ENCODE peak calls at places on chromosomes 4 and X, in eight cellular contexts. S is psoas muscle, M is IMR-90, L is heart right ventricle, F is adrenal gland, E is left lung, Z is AG04450, N is K562. V is an unnamed sample.

GRCh38 chrX:106959897-106960296 is 39.7 kb downstream of the CLDN2 start:
- DNase-seq in S (no peak), L (no peak), F (no peak), Z (no peak), E (no peak), N (no peak), M (peak; percentile 33), V (peak; percentile 31)

GRCh38 chr4:47669946-47670345 is 167.9 kb downstream of the CORIN start:
- DNase-seq in Z (no peak), M (peak; percentile 34), L (no peak), S (no peak), E (no peak), N (no peak), F (no peak), V (peak; percentile 58)

GRCh38 chr4:26264109-26264508 is 56.7 kb upstream of the RBPJ start:
- DNase-seq in L (no peak), E (no peak), M (no peak), F (no peak), Z (no peak), S (no peak), N (no peak), V (no peak)

GRCh38 chrX:69968956-69969355 is 80.8 kb downstream of the AWAT2 start:
- DNase-seq in E (no peak), N (no peak), Z (no peak), F (no peak), L (no peak), M (no peak), S (peak; percentile 49), V (no peak)

GRCh38 chr4:62644372-62644771 is 1444.2 kb downstream of the ADGRL3 start:
- DNase-seq in L (no peak), M (no peak), Z (no peak), E (no peak), S (no peak), F (no peak), N (no peak), V (peak; percentile 9)

GRCh38 chr4:121139533-121140222 is 24.4 kb downstream of the TNIP3 start:
- DNase-seq in M (peak; percentile 89), N (no peak), S (no peak), E (no peak), F (no peak), L (no peak), Z (peak; percentile 44), V (peak; percentile 62)

GRCh38 chr4:120589787-120590186 is 332.7 kb downstream of the PRDM5 start:
- DNase-seq in E (no peak), S (no peak), F (no peak), N (no peak), L (no peak), Z (no peak), M (no peak), V (no peak)

GRCh38 chr4:145177906-145178538 is 2.4 kb downstream of the OTUD4 start:
- DNase-seq in F (peak; percentile 43), S (no peak), N (no peak), Z (no peak), M (peak; percentile 45), E (no peak), L (no peak), V (no peak)

GRCh38 chr4:3021627-3022026 is 52.7 kb downstream of the HTT-AS start:
- DNase-seq in M (no peak), E (no peak), N (no peak), S (no peak), F (no peak), L (no peak), Z (no peak), V (no peak)

GRCh38 chr4:188872809-188873208 is 733.6 kb downstream of the TRIML1 start:
- DNase-seq in Z (no peak), M (no peak), F (no peak), N (no peak), L (no peak), E (no peak), S (no peak), V (no peak)

GRCh38 chr4:133921280-133922195 is 280.1 kb downstream of the PABPC4L start:
- DNase-seq in E (no peak), L (no peak), F (no peak), S (no peak), Z (no peak), M (peak; percentile 34), N (no peak), V (no peak)

GRCh38 chr4:159764343-159764952 is 661.6 kb downstream of the RAPGEF2 start:
- DNase-seq in F (no peak), M (no peak), N (peak; percentile 1), E (no peak), L (no peak), Z (no peak), S (no peak), V (peak; percentile 70)

GRCh38 chr4:53702334-53703266 is 111.3 kb upstream of the LNX1 start:
- DNase-seq in N (no peak), Z (no peak), F (peak; percentile 72), L (peak; percentile 87), E (peak; percentile 75), M (peak; percentile 77), S (peak; percentile 89), V (peak; percentile 77)

GRCh38 chr4:79042079-79042674 is 102.9 kb upstream of the PAQR3 start:
- DNase-seq in N (peak; percentile 51), S (no peak), F (no peak), L (no peak), Z (peak; percentile 1), E (no peak), M (peak; percentile 22), V (peak; percentile 43)

GRCh38 chr4:6781561-6781960 is 966 bp upstream of the KIAA0232 start:
- DNase-seq in F (no peak), M (no peak), N (no peak), Z (no peak), E (no peak), L (no peak), S (no peak), V (no peak)

GRCh38 chr4:6782147-6782845 is at the start of gene KIAA0232:
- DNase-seq in F (peak; percentile 91), S (peak; percentile 95), Z (peak; percentile 85), L (peak; percentile 92), M (peak; percentile 93), E (peak; percentile 93), N (peak; percentile 96), V (peak; percentile 78)

GRCh38 chr4:6781113-6781512 is 1.4 kb upstream of the KIAA0232 start:
- DNase-seq in E (no peak), L (peak; percentile 29), M (no peak), Z (no peak), N (no peak), S (peak; percentile 74), F (no peak), V (no peak)

GRCh38 chr4:6783111-6783981 is 819 bp downstream of the KIAA0232 start:
- DNase-seq in E (peak; percentile 91), N (peak; percentile 97), L (peak; percentile 92), M (peak; percentile 79), Z (peak; percentile 38), F (peak; percentile 89), S (peak; percentile 95), V (peak; percentile 73)

DNA sequence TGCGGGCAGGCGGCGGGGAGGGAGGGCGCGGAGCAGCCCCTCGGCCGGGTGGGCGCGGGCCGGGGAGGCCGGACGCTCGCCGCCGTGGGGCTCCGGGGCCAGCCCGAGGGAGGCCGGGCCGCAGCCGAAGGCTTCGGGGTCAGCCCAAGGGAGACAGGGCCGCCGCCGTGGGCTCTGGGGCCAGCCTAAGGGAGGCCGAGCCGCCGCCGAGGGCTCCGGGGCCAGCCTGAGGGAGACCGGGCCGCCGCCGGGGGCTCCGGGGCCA is 251 bp downstream of the KIAA0232 start:
- DNase-seq in L (no peak), F (no peak), S (no peak), E (no peak), M (no peak), N (no peak), Z (no peak), V (no peak)
- H3K27ac ChIP-seq in L (peak overlapping the region; percentile 99), F (peak overlapping the region; percentile 99), S (peak overlapping the region; percentile 99), E (peak overlapping the region; percentile 99), M (peak overlapping the region; percentile 89), N (peak overlapping the region; percentile 97), Z (peak overlapping the region; percentile 91), V (peak overlapping the region; percentile 79)

GRCh38 chr4:98571161-98571786 is 87.1 kb downstream of the TSPAN5 start:
- DNase-seq in E (no peak), L (no peak), N (no peak), F (no peak), S (no peak), Z (no peak), M (no peak), V (no peak)
- H3K27ac ChIP-seq in E (no peak overlapping the region), L (no peak overlapping the region), N (no peak overlapping the region), F (no peak overlapping the region), S (no peak overlapping the region), Z (no peak overlapping the region), M (no peak overlapping the region), V (no peak overlapping the region)

DNA sequence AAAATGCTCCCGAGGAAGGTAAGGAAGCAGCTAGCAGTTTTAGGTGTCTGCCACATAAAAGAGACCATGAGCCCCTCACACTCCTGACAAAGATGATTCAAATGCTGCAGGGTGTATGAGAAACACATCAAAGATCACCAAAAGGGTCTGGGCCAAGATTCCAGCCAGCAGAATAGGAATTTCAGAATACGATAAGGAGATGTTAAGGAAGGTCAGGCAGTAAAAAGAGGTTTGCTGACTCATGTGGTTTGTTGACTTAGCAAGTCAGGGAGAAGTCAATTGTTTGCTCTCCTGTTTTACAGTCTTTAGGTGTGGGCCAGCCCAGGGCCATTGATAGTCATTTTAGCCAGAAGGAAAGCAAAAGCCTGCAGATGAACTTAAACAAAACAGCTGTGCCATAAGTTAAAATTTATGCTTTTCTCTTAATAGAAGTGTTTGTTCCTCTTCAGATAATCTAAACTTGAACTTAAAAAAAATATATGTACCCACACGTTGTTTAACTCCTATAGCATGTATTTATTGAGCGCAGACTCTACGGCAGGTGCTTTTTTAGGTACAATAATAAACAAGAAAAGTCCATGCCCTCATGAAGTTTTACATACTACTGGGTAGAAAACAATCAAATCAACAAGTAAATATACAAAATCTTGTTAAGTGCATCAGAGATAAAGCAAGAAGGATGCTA is 115.6 kb downstream of the CAMK2D start:
- DNase-seq in M (peak; percentile 82), S (no peak), F (peak; percentile 43), E (peak; percentile 35), L (no peak), N (peak; percentile 9), Z (peak; percentile 16), V (peak; percentile 48)
- H3K27ac ChIP-seq in M (no peak overlapping the region), S (no peak overlapping the region), F (no peak overlapping the region), E (no peak overlapping the region), L (peak overlapping the region; percentile 14), N (no peak overlapping the region), Z (peak overlapping the region; percentile 23), V (no peak overlapping the region)

GRCh38 chr4:112287258-112287873 is 1.7 kb upstream of the TIFA start:
- DNase-seq in M (no peak), E (no peak), Z (no peak), L (no peak), N (no peak), F (no peak), S (no peak), V (no peak)

GRCh38 chr4:112284662-112285411 is 867 bp downstream of the TIFA start:
- DNase-seq in F (no peak), L (no peak), N (peak; percentile 46), S (no peak), M (peak; percentile 24), E (no peak), Z (no peak), V (no peak)

GRCh38 chr4:112289407-112290253 is 3.9 kb upstream of the TIFA start:
- DNase-seq in Z (no peak), F (no peak), M (no peak), L (no peak), N (no peak), S (no peak), E (no peak), V (no peak)

GRCh38 chr4:112288455-112288854 is 2.8 kb upstream of the TIFA start:
- DNase-seq in M (no peak), L (no peak), S (no peak), Z (no peak), N (no peak), F (no peak), E (no peak), V (no peak)

GRCh38 chr4:112290341-112290740 is 4.6 kb upstream of the TIFA start:
- DNase-seq in Z (no peak), S (no peak), N (peak; percentile 30), L (no peak), E (no peak), M (no peak), F (no peak), V (no peak)
- H3K27ac ChIP-seq in Z (no peak overlapping the region), S (no peak overlapping the region), N (no peak overlapping the region), L (no peak overlapping the region), E (peak overlapping the region; percentile 90), M (no peak overlapping the region), F (no peak overlapping the region), V (no peak overlapping the region)